ENCODE peak calls at places on chromosomes 4 and X, in five cellular contexts. One of them, this sample, is unnamed.

GRCh38 chrX:17438221-17438620 is 63.2 kb downstream of the NHS start:
- DNase-seq in body of pancreas: no peak
- DNase-seq in adrenal gland: no peak
- DNase-seq in hepatocyte: no peak
- DNase-seq in A549: no peak
- DNase-seq in this sample: no peak

GRCh38 chrX:17375361-17375630 is 296 bp downstream of the NHS start:
- DNase-seq in body of pancreas: no peak
- DNase-seq in adrenal gland: no peak
- DNase-seq in hepatocyte: no peak
- DNase-seq in A549: peak; percentile 5
- DNase-seq in this sample: no peak

GRCh38 chr4:189202182-189202868 is 738.3 kb upstream of the FRG1 start:
- DNase-seq in body of pancreas: peak; percentile 59
- DNase-seq in adrenal gland: peak; percentile 26
- DNase-seq in hepatocyte: peak; percentile 83
- DNase-seq in A549: peak; percentile 36
- DNase-seq in this sample: peak; percentile 66

GRCh38 chr4:185464887-185465286 is 6.6 kb downstream of the CCDC110 start:
- DNase-seq in body of pancreas: no peak
- DNase-seq in adrenal gland: no peak
- DNase-seq in hepatocyte: no peak
- DNase-seq in A549: no peak
- DNase-seq in this sample: no peak

GRCh38 chr4:174764105-174764729 is 64.8 kb downstream of the GLRA3 start:
- DNase-seq in body of pancreas: no peak
- DNase-seq in adrenal gland: no peak
- DNase-seq in hepatocyte: peak; percentile 76
- DNase-seq in A549: peak; percentile 19
- DNase-seq in this sample: no peak

GRCh38 chr4:181688416-181688815 is 554.8 kb upstream of the TENM3 start:
- DNase-seq in body of pancreas: no peak
- DNase-seq in adrenal gland: no peak
- DNase-seq in hepatocyte: no peak
- DNase-seq in A549: no peak
- DNase-seq in this sample: no peak

GRCh38 chrX:13669246-13669689 is 16.3 kb downstream of the TCEANC start:
- DNase-seq in body of pancreas: peak; percentile 92
- DNase-seq in adrenal gland: peak; percentile 67
- DNase-seq in hepatocyte: peak; percentile 87
- DNase-seq in A549: peak; percentile 56
- DNase-seq in this sample: peak; percentile 18

GRCh38 chr4:55733874-55734437 is 85.6 kb upstream of the EXOC1L start:
- DNase-seq in body of pancreas: peak; percentile 65
- DNase-seq in adrenal gland: peak; percentile 21
- DNase-seq in hepatocyte: peak; percentile 90
- DNase-seq in A549: peak; percentile 13
- DNase-seq in this sample: peak; percentile 35

GRCh38 chr4:24042094-24042493 is 152.2 kb upstream of the PPARGC1A start:
- DNase-seq in body of pancreas: no peak
- DNase-seq in adrenal gland: no peak
- DNase-seq in hepatocyte: no peak
- DNase-seq in A549: no peak
- DNase-seq in this sample: no peak

GRCh38 chr4:141021397-141022194 is 111.7 kb downstream of the RNF150 start:
- DNase-seq in body of pancreas: no peak
- DNase-seq in adrenal gland: no peak
- DNase-seq in hepatocyte: no peak
- DNase-seq in A549: no peak
- DNase-seq in this sample: no peak

GRCh38 chr4:142846105-142846728 is at the start of gene INPP4B:
- DNase-seq in body of pancreas: peak; percentile 49
- DNase-seq in adrenal gland: peak; percentile 54
- DNase-seq in hepatocyte: peak; percentile 72
- DNase-seq in A549: no peak
- DNase-seq in this sample: peak; percentile 53

GRCh38 chrX:72201836-72202536 is 20.4 kb downstream of the PIN4 start:
- DNase-seq in body of pancreas: no peak
- DNase-seq in adrenal gland: no peak
- DNase-seq in hepatocyte: no peak
- DNase-seq in A549: no peak
- DNase-seq in this sample: no peak

GRCh38 chrX:64394059-64394873 is 986 bp downstream of the MTMR8 start:
- DNase-seq in body of pancreas: no peak
- DNase-seq in adrenal gland: no peak
- DNase-seq in hepatocyte: no peak
- DNase-seq in A549: no peak
- DNase-seq in this sample: no peak

GRCh38 chr4:58935336-58935735 is 1825.2 kb upstream of the IGFBP7 start:
- DNase-seq in body of pancreas: no peak
- DNase-seq in adrenal gland: no peak
- DNase-seq in hepatocyte: no peak
- DNase-seq in A549: no peak
- DNase-seq in this sample: no peak

GRCh38 chrX:19121466-19121865 is 802 bp downstream of the ADGRG2 start:
- DNase-seq in body of pancreas: no peak
- DNase-seq in adrenal gland: no peak
- DNase-seq in hepatocyte: no peak
- DNase-seq in A549: no peak
- DNase-seq in this sample: no peak

GRCh38 chr4:73053974-73054480 is 15.5 kb downstream of the COX18 start:
- DNase-seq in body of pancreas: no peak
- DNase-seq in adrenal gland: no peak
- DNase-seq in hepatocyte: no peak
- DNase-seq in A549: no peak
- DNase-seq in this sample: no peak

GRCh38 chr4:138492178-138492577 is 250.0 kb upstream of the SLC7A11 start:
- DNase-seq in body of pancreas: no peak
- DNase-seq in adrenal gland: no peak
- DNase-seq in hepatocyte: no peak
- DNase-seq in A549: no peak
- DNase-seq in this sample: no peak

GRCh38 chrX:49858341-49858740 is 20.9 kb upstream of the USP27X start:
- DNase-seq in body of pancreas: no peak
- DNase-seq in adrenal gland: no peak
- DNase-seq in hepatocyte: no peak
- DNase-seq in A549: no peak
- DNase-seq in this sample: no peak

GRCh38 chrX:44708470-44708869 is 135.4 kb upstream of the DUSP21 start:
- DNase-seq in body of pancreas: no peak
- DNase-seq in adrenal gland: no peak
- DNase-seq in hepatocyte: no peak
- DNase-seq in A549: no peak
- DNase-seq in this sample: no peak

GRCh38 chr4:156568479-156568878 is 403.1 kb downstream of the PDGFC start:
- DNase-seq in body of pancreas: no peak
- DNase-seq in adrenal gland: no peak
- DNase-seq in hepatocyte: no peak
- DNase-seq in A549: no peak
- DNase-seq in this sample: no peak

GRCh38 chr4:40247350-40247749 is 50.5 kb downstream of the RHOH start:
- DNase-seq in body of pancreas: no peak
- DNase-seq in adrenal gland: no peak
- DNase-seq in hepatocyte: no peak
- DNase-seq in A549: no peak
- DNase-seq in this sample: no peak

DNA sequence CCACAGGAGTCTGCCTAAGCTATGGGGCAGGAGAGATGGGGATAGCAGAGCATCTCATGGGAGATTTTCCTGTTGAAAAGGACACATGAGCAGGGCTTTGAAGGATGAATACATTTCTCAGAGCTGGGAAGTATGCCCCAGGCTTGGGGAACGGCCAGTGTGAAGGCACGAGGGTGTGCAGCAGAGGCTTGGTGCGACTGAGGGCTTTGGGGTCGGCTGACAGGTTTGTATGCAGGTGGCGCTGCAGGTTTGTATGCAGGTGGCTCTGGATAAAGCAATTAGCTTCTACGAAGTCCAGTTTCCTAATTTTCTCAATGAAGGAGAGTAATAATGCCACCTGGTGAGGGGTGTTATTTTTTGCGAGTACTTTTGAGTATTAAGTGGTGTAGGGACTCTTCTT is 6.8 kb upstream of the KIAA0232 start:
- DNase-seq in body of pancreas: no peak
- DNase-seq in adrenal gland: no peak
- DNase-seq in hepatocyte: no peak
- DNase-seq in A549: no peak
- DNase-seq in this sample: no peak
- H3K4me1 ChIP-seq in body of pancreas: peaks cover 8% of the 10 kb centered on the region
- H3K4me1 ChIP-seq in adrenal gland: peaks cover 6% of the 10 kb centered on the region
- H3K4me1 ChIP-seq in hepatocyte: peaks cover 10% of the 10 kb centered on the region
- H3K4me1 ChIP-seq in A549: peaks cover 9% of the 10 kb centered on the region
- H3K4me1 ChIP-seq in this sample: peaks cover 48% of the 10 kb centered on the region

GRCh38 chr4:153483432-153484418 is 17.6 kb downstream of the TMEM131L start:
- DNase-seq in body of pancreas: no peak
- DNase-seq in adrenal gland: no peak
- DNase-seq in hepatocyte: no peak
- DNase-seq in A549: no peak
- DNase-seq in this sample: no peak

GRCh38 chr4:153486281-153487151 is 20.4 kb downstream of the TMEM131L start:
- DNase-seq in body of pancreas: peak; percentile 59
- DNase-seq in adrenal gland: no peak
- DNase-seq in hepatocyte: peak; percentile 74
- DNase-seq in A549: peak; percentile 37
- DNase-seq in this sample: no peak

GRCh38 chr4:153485374-153485773 is 19.2 kb downstream of the TMEM131L start:
- DNase-seq in body of pancreas: no peak
- DNase-seq in adrenal gland: no peak
- DNase-seq in hepatocyte: no peak
- DNase-seq in A549: no peak
- DNase-seq in this sample: no peak

GRCh38 chr4:153488006-153488718 is 22.0 kb downstream of the TMEM131L start:
- DNase-seq in body of pancreas: no peak
- DNase-seq in adrenal gland: no peak
- DNase-seq in hepatocyte: no peak
- DNase-seq in A549: no peak
- DNase-seq in this sample: no peak

GRCh38 chr4:153485860-153486259 is 19.7 kb downstream of the TMEM131L start:
- DNase-seq in body of pancreas: no peak
- DNase-seq in adrenal gland: no peak
- DNase-seq in hepatocyte: no peak
- DNase-seq in A549: no peak
- DNase-seq in this sample: no peak
- H3K27ac ChIP-seq in body of pancreas: peak overlapping the region; percentile 86
- H3K27ac ChIP-seq in adrenal gland: no peak overlapping the region
- H3K27ac ChIP-seq in hepatocyte: peak overlapping the region; percentile 88
- H3K27ac ChIP-seq in A549: no peak overlapping the region
- H3K27ac ChIP-seq in this sample: peak overlapping the region; percentile 86

GRCh38 chr4:145935253-145936141 is 3.1 kb downstream of the ZNF827 start:
- DNase-seq in body of pancreas: peak; percentile 30
- DNase-seq in adrenal gland: peak; percentile 50
- DNase-seq in hepatocyte: peak; percentile 35
- DNase-seq in A549: no peak
- DNase-seq in this sample: peak; percentile 43
- TF ChIP-seq CTCF in body of pancreas: no peak
- TF ChIP-seq CTCF in adrenal gland: no peak
- TF ChIP-seq CTCF in hepatocyte: no peak
- TF ChIP-seq CTCF in A549: no peak
- TF ChIP-seq CTCF in this sample: no peak

DNA sequence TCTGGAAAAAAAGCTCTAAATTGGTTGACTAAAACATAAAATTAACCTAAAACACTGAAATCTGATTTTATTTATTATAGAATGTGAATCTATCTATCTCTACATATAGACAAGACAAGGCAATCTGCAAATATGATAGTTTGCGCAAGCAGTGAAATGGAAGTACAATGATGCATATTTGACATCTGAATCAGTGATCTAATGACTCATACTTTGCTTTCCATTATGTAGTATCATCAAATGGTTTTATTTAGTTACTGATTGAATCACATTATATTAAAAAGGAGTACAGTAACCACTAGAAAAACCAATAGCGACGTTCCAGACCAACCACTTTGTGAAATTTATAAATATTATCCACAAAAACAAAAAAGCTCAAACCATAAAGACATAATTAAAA is 1969.4 kb downstream of the PCDH7 start:
- DNase-seq in body of pancreas: no peak
- DNase-seq in adrenal gland: no peak
- DNase-seq in hepatocyte: no peak
- DNase-seq in A549: peak; percentile 1
- DNase-seq in this sample: no peak
- H3K4me1 ChIP-seq in body of pancreas: no peaks in the 10 kb centered on the region
- H3K4me1 ChIP-seq in adrenal gland: no peaks in the 10 kb centered on the region
- H3K4me1 ChIP-seq in hepatocyte: no peaks in the 10 kb centered on the region
- H3K4me1 ChIP-seq in A549: no peaks in the 10 kb centered on the region
- H3K4me1 ChIP-seq in this sample: no peaks in the 10 kb centered on the region

DNA sequence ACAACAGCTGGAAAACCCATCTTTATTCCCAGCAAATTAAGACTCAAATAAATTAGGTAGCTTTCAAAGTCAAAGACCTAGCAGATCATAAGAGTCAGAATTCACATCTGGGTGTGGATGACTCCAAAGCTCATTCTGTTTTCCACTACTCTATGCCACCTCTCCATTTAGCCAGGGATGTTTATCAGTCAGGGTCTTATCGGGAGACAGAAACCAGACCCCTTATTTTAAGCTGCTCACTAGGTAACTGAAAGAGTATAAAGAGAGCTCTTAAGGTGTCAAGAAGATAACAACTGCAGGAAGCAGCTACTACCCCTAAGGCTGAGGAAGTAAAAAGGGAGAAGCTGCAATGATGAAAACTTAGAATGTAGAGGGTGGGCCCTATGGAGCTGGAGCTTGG is 333.7 kb upstream of the KLF3 start:
- DNase-seq in body of pancreas: no peak
- DNase-seq in adrenal gland: no peak
- DNase-seq in hepatocyte: no peak
- DNase-seq in A549: no peak
- DNase-seq in this sample: no peak
- H3K27ac ChIP-seq in body of pancreas: no peak overlapping the region
- H3K27ac ChIP-seq in adrenal gland: no peak overlapping the region
- H3K27ac ChIP-seq in hepatocyte: no peak overlapping the region
- H3K27ac ChIP-seq in A549: no peak overlapping the region
- H3K27ac ChIP-seq in this sample: no peak overlapping the region

DNA sequence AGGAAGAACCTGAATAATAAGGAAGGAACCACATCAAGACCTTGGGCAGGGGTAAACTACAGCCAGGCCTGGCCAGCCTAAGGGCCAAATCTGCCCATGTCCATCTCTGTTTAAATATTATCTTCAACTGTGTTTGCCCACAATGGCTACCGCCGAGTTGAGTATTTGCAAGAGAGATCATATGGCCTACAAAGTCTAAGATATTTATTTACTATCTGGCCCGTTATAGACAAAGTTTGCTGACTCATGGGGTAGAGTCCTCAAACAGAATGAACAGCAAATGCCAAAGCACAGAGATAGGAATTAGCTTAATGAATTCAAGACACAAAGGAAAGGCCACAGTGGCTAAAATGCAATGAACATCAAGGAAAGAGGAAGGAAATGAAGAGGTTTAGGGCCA is 44.8 kb downstream of the RPS6KA3 start:
- DNase-seq in body of pancreas: peak; percentile 18
- DNase-seq in adrenal gland: no peak
- DNase-seq in hepatocyte: peak; percentile 22
- DNase-seq in A549: peak; percentile 6
- DNase-seq in this sample: no peak
- TF ChIP-seq CTCF in body of pancreas: no peak
- TF ChIP-seq CTCF in adrenal gland: no peak
- TF ChIP-seq CTCF in hepatocyte: no peak
- TF ChIP-seq CTCF in A549: no peak
- TF ChIP-seq CTCF in this sample: no peak